ENCODE peak calls at places on chromosomes 12 and 14, in four cellular contexts. One of them, this sample, is unnamed.

GRCh38 chr12:57874166-57875108 is 27.9 kb upstream of the CTDSP2 start:
- DNase-seq in GM06990: no peak
- DNase-seq in DMS153: no peak
- DNase-seq in NK-92 treated with Interleukin-12 subunit alpha and Interleukin-12 subunit beta, amount 100 ng/mL, for 24 hours: no peak
- DNase-seq in this sample: no peak

GRCh38 chr12:13702401-13702800 is 279.0 kb downstream of the GRIN2B start:
- DNase-seq in GM06990: no peak
- DNase-seq in DMS153: peak
- DNase-seq in NK-92 treated with Interleukin-12 subunit alpha and Interleukin-12 subunit beta, amount 100 ng/mL, for 24 hours: no peak
- DNase-seq in this sample: no peak

GRCh38 chr14:94935901-94936300 is 166.0 kb upstream of the GSC start:
- DNase-seq in GM06990: no peak
- DNase-seq in DMS153: no peak
- DNase-seq in NK-92 treated with Interleukin-12 subunit alpha and Interleukin-12 subunit beta, amount 100 ng/mL, for 24 hours: no peak
- DNase-seq in this sample: no peak

GRCh38 chr12:10235761-10236631 is 23.3 kb downstream of the GABARAPL1 start:
- DNase-seq in GM06990: no peak
- DNase-seq in DMS153: no peak
- DNase-seq in NK-92 treated with Interleukin-12 subunit alpha and Interleukin-12 subunit beta, amount 100 ng/mL, for 24 hours: no peak
- DNase-seq in this sample: peak

GRCh38 chr12:128690641-128691040 is 133.1 kb downstream of the SLC15A4 start:
- DNase-seq in GM06990: no peak
- DNase-seq in DMS153: peak
- DNase-seq in NK-92 treated with Interleukin-12 subunit alpha and Interleukin-12 subunit beta, amount 100 ng/mL, for 24 hours: no peak
- DNase-seq in this sample: no peak

GRCh38 chr14:77458249-77458950 is 507 bp downstream of the AHSA1 start:
- DNase-seq in GM06990: no peak
- DNase-seq in DMS153: no peak
- DNase-seq in NK-92 treated with Interleukin-12 subunit alpha and Interleukin-12 subunit beta, amount 100 ng/mL, for 24 hours: peak
- DNase-seq in this sample: no peak

GRCh38 chr12:132923356-132923909 is 32.7 kb downstream of the ZNF605 start:
- DNase-seq in GM06990: no peak
- DNase-seq in DMS153: no peak
- DNase-seq in NK-92 treated with Interleukin-12 subunit alpha and Interleukin-12 subunit beta, amount 100 ng/mL, for 24 hours: no peak
- DNase-seq in this sample: no peak

GRCh38 chr12:6392499-6392898 is 8.5 kb downstream of the LTBR start:
- DNase-seq in GM06990: no peak
- DNase-seq in DMS153: peak
- DNase-seq in NK-92 treated with Interleukin-12 subunit alpha and Interleukin-12 subunit beta, amount 100 ng/mL, for 24 hours: no peak
- DNase-seq in this sample: no peak

GRCh38 chr12:21334771-21335325 is at the start of gene SLCO1A2:
- DNase-seq in GM06990: no peak
- DNase-seq in DMS153: no peak
- DNase-seq in NK-92 treated with Interleukin-12 subunit alpha and Interleukin-12 subunit beta, amount 100 ng/mL, for 24 hours: no peak
- DNase-seq in this sample: no peak

GRCh38 chr12:54373619-54374554 is 9.6 kb upstream of the GPR84 start:
- DNase-seq in GM06990: no peak
- DNase-seq in DMS153: no peak
- DNase-seq in NK-92 treated with Interleukin-12 subunit alpha and Interleukin-12 subunit beta, amount 100 ng/mL, for 24 hours: peak
- DNase-seq in this sample: no peak

GRCh38 chr14:58631720-58632119 is 6.0 kb upstream of the DACT1 start:
- DNase-seq in GM06990: no peak
- DNase-seq in DMS153: no peak
- DNase-seq in NK-92 treated with Interleukin-12 subunit alpha and Interleukin-12 subunit beta, amount 100 ng/mL, for 24 hours: no peak
- DNase-seq in this sample: no peak

GRCh38 chr14:59631237-59631636 is 54.6 kb upstream of the CCDC175 start:
- DNase-seq in GM06990: no peak
- DNase-seq in DMS153: no peak
- DNase-seq in NK-92 treated with Interleukin-12 subunit alpha and Interleukin-12 subunit beta, amount 100 ng/mL, for 24 hours: no peak
- DNase-seq in this sample: no peak

GRCh38 chr12:109931143-109931542 is 31.1 kb downstream of the TCHP start:
- DNase-seq in GM06990: no peak
- DNase-seq in DMS153: no peak
- DNase-seq in NK-92 treated with Interleukin-12 subunit alpha and Interleukin-12 subunit beta, amount 100 ng/mL, for 24 hours: no peak
- DNase-seq in this sample: no peak

GRCh38 chr12:65334534-65334933 is 56.1 kb downstream of the MSRB3 start:
- DNase-seq in GM06990: no peak
- DNase-seq in DMS153: no peak
- DNase-seq in NK-92 treated with Interleukin-12 subunit alpha and Interleukin-12 subunit beta, amount 100 ng/mL, for 24 hours: no peak
- DNase-seq in this sample: no peak

GRCh38 chr12:823043-823698 is 70.8 kb downstream of the WNK1 start:
- DNase-seq in GM06990: peak
- DNase-seq in DMS153: no peak
- DNase-seq in NK-92 treated with Interleukin-12 subunit alpha and Interleukin-12 subunit beta, amount 100 ng/mL, for 24 hours: no peak
- DNase-seq in this sample: no peak

GRCh38 chr12:52243774-52244614 is 11.0 kb downstream of the KRT7 start:
- DNase-seq in GM06990: peak
- DNase-seq in DMS153: peak
- DNase-seq in NK-92 treated with Interleukin-12 subunit alpha and Interleukin-12 subunit beta, amount 100 ng/mL, for 24 hours: peak
- DNase-seq in this sample: peak

GRCh38 chr14:31166271-31166561 is 41.4 kb downstream of the HECTD1 start:
- DNase-seq in GM06990: no peak
- DNase-seq in DMS153: no peak
- DNase-seq in NK-92 treated with Interleukin-12 subunit alpha and Interleukin-12 subunit beta, amount 100 ng/mL, for 24 hours: no peak
- DNase-seq in this sample: no peak

GRCh38 chr12:93127582-93128331 is 198.7 kb upstream of the EEA1 start:
- DNase-seq in GM06990: no peak
- DNase-seq in DMS153: no peak
- DNase-seq in NK-92 treated with Interleukin-12 subunit alpha and Interleukin-12 subunit beta, amount 100 ng/mL, for 24 hours: peak
- DNase-seq in this sample: no peak

GRCh38 chr14:101471723-101472517 is 89.4 kb upstream of the DIO3 start:
- DNase-seq in GM06990: no peak
- DNase-seq in DMS153: no peak
- DNase-seq in NK-92 treated with Interleukin-12 subunit alpha and Interleukin-12 subunit beta, amount 100 ng/mL, for 24 hours: no peak
- DNase-seq in this sample: no peak

GRCh38 chr12:39036060-39036459 is 130.7 kb upstream of the CPNE8 start:
- DNase-seq in GM06990: no peak
- DNase-seq in DMS153: no peak
- DNase-seq in NK-92 treated with Interleukin-12 subunit alpha and Interleukin-12 subunit beta, amount 100 ng/mL, for 24 hours: no peak
- DNase-seq in this sample: no peak

GRCh38 chr12:89451876-89452275 is 72.7 kb downstream of the GALNT4 start:
- DNase-seq in GM06990: no peak
- DNase-seq in DMS153: no peak
- DNase-seq in NK-92 treated with Interleukin-12 subunit alpha and Interleukin-12 subunit beta, amount 100 ng/mL, for 24 hours: no peak
- DNase-seq in this sample: peak

GRCh38 chr12:27290501-27291168 is 42.0 kb upstream of the BMAL2 start:
- DNase-seq in GM06990: peak
- DNase-seq in DMS153: peak
- DNase-seq in NK-92 treated with Interleukin-12 subunit alpha and Interleukin-12 subunit beta, amount 100 ng/mL, for 24 hours: no peak
- DNase-seq in this sample: peak

GRCh38 chr12:119011231-119011630 is 29.9 kb downstream of the SRRM4 start:
- DNase-seq in GM06990: no peak
- DNase-seq in DMS153: no peak
- DNase-seq in NK-92 treated with Interleukin-12 subunit alpha and Interleukin-12 subunit beta, amount 100 ng/mL, for 24 hours: no peak
- DNase-seq in this sample: no peak

GRCh38 chr12:40103043-40103442 is 2.8 kb downstream of the SLC2A13 start:
- DNase-seq in GM06990: no peak
- DNase-seq in DMS153: no peak
- DNase-seq in NK-92 treated with Interleukin-12 subunit alpha and Interleukin-12 subunit beta, amount 100 ng/mL, for 24 hours: no peak
- DNase-seq in this sample: no peak

GRCh38 chr12:91394903-91395302 is 212.3 kb upstream of the DCN start:
- DNase-seq in GM06990: no peak
- DNase-seq in DMS153: no peak
- DNase-seq in NK-92 treated with Interleukin-12 subunit alpha and Interleukin-12 subunit beta, amount 100 ng/mL, for 24 hours: no peak
- DNase-seq in this sample: no peak

GRCh38 chr12:127888948-127889347 is 378.0 kb upstream of the TMEM132C start:
- DNase-seq in GM06990: no peak
- DNase-seq in DMS153: no peak
- DNase-seq in NK-92 treated with Interleukin-12 subunit alpha and Interleukin-12 subunit beta, amount 100 ng/mL, for 24 hours: no peak
- DNase-seq in this sample: no peak

GRCh38 chr14:50469982-50470381 is 62.4 kb downstream of the MAP4K5 start:
- DNase-seq in GM06990: no peak
- DNase-seq in DMS153: no peak
- DNase-seq in NK-92 treated with Interleukin-12 subunit alpha and Interleukin-12 subunit beta, amount 100 ng/mL, for 24 hours: no peak
- DNase-seq in this sample: no peak

GRCh38 chr14:31174433-31174832 is 33.2 kb downstream of the HECTD1 start:
- DNase-seq in GM06990: no peak
- DNase-seq in DMS153: no peak
- DNase-seq in NK-92 treated with Interleukin-12 subunit alpha and Interleukin-12 subunit beta, amount 100 ng/mL, for 24 hours: no peak
- DNase-seq in this sample: no peak

GRCh38 chr12:67357726-67358125 is 88.6 kb downstream of the CAND1 start:
- DNase-seq in GM06990: no peak
- DNase-seq in DMS153: no peak
- DNase-seq in NK-92 treated with Interleukin-12 subunit alpha and Interleukin-12 subunit beta, amount 100 ng/mL, for 24 hours: no peak
- DNase-seq in this sample: no peak

GRCh38 chr12:105253882-105254513 is 18.0 kb upstream of the APPL2 start:
- DNase-seq in GM06990: no peak
- DNase-seq in DMS153: no peak
- DNase-seq in NK-92 treated with Interleukin-12 subunit alpha and Interleukin-12 subunit beta, amount 100 ng/mL, for 24 hours: no peak
- DNase-seq in this sample: peak

GRCh38 chr14:54818201-54819133 is 84.2 kb downstream of the GCH1 start:
- DNase-seq in GM06990: no peak
- DNase-seq in DMS153: peak
- DNase-seq in NK-92 treated with Interleukin-12 subunit alpha and Interleukin-12 subunit beta, amount 100 ng/mL, for 24 hours: no peak
- DNase-seq in this sample: peak

This sample was measured in endothelial cell of umbilical vein.